ENCODE peak calls at places on chromosomes 3 and 15, in four cellular contexts. C is activated CD4-positive, alpha-beta T cell treated with anti-CD3 and anti-CD28 coated beads, Interleukin-2, amount 50 U/mL, for 48 hours; E is uterus; O is pons. B is an unnamed sample.

GRCh38 chr3:79598594-79598993 is 169.2 kb downstream of the ROBO1 start:
- DNase-seq in C (no peak), E (no peak), O (no peak), B (no peak)

GRCh38 chr3:193560870-193561269 is 6.2 kb upstream of the ATP13A4 start:
- DNase-seq in C (no peak), E (no peak), O (peak; percentile 56), B (no peak)

GRCh38 chr3:134503266-134503665 is 17.4 kb downstream of the CEP63 start:
- DNase-seq in C (no peak), E (no peak), O (no peak), B (no peak)

GRCh38 chr3:63918321-63918720 is 6.1 kb upstream of the SCAANT1 start:
- DNase-seq in C (no peak), E (no peak), O (no peak), B (no peak)

GRCh38 chr15:31811641-31812040 is 218.7 kb upstream of the CHRNA7 start:
- DNase-seq in C (no peak), E (no peak), O (peak; percentile 77), B (no peak)

GRCh38 chr15:87952736-87953135 is 303.8 kb downstream of the NTRK3 start:
- DNase-seq in C (no peak), E (no peak), O (no peak), B (no peak)

GRCh38 chr3:197811343-197811742 is 20.3 kb downstream of the LRCH3 start:
- DNase-seq in C (no peak), E (peak; percentile 75), O (peak; percentile 82), B (no peak)

GRCh38 chr3:32457971-32458471 is 44.6 kb downstream of the CMTM6 start:
- DNase-seq in C (peak; percentile 38), E (no peak), O (peak; percentile 66), B (peak; percentile 47)

GRCh38 chr15:59367022-59367451 is 5.6 kb downstream of the MYO1E start:
- DNase-seq in C (no peak), E (no peak), O (peak; percentile 77), B (no peak)